ENCODE peak calls at places on chromosomes 11 and 22, in seven cellular contexts. Y is A549, I is ovary, S is transverse colon, E is tibial nerve, A is esophagus muscularis mucosa, M is suprapubic skin. W is an unnamed sample.

GRCh38 chr11:88174627-88175003 is 628 bp downstream of the RAB38 start:
- DNase-seq in Y (peak), I (peak), S (peak), E (peak), A (no peak), M (peak), W (peak)

GRCh38 chr22:24411256-24412004 is 16.0 kb upstream of the ADORA2A start:
- DNase-seq in Y (no peak), I (no peak), S (no peak), E (no peak), A (no peak), M (no peak), W (peak)

GRCh38 chr22:23176645-23177027 is 3.7 kb upstream of the BCR start:
- DNase-seq in Y (no peak), I (no peak), S (no peak), E (no peak), A (no peak), M (no peak), W (no peak)

GRCh38 chr11:66026017-66026529 is at the start of gene CATSPER1:
- DNase-seq in Y (no peak), I (no peak), S (no peak), E (no peak), A (no peak), M (no peak), W (no peak)

GRCh38 chr11:112882494-112883381 is 78.5 kb upstream of the NCAM1 start:
- DNase-seq in Y (no peak), I (no peak), S (no peak), E (no peak), A (no peak), M (no peak), W (peak)

GRCh38 chr11:24478718-24479117 is 18.1 kb upstream of the LUZP2 start:
- DNase-seq in Y (no peak), I (no peak), S (no peak), E (no peak), A (no peak), M (no peak), W (no peak)

GRCh38 chr11:122491486-122491885 is 164.0 kb upstream of the UBASH3B start:
- DNase-seq in Y (no peak), I (no peak), S (no peak), E (peak), A (no peak), M (no peak), W (no peak)

GRCh38 chr11:114785820-114786219 is 107.5 kb downstream of the NXPE2 start:
- DNase-seq in Y (no peak), I (no peak), S (no peak), E (no peak), A (no peak), M (no peak), W (no peak)

GRCh38 chr11:38169286-38169685 is 1571.2 kb upstream of the RAG2 start:
- DNase-seq in Y (no peak), I (no peak), S (no peak), E (no peak), A (no peak), M (no peak), W (no peak)

GRCh38 chr11:27319065-27319464 is 44.0 kb downstream of the CCDC34 start:
- DNase-seq in Y (peak), I (no peak), S (no peak), E (no peak), A (no peak), M (no peak), W (no peak)

GRCh38 chr22:41883400-41883799 is 31.5 kb downstream of the SHISA8 start:
- DNase-seq in Y (no peak), I (no peak), S (no peak), E (no peak), A (no peak), M (no peak), W (no peak)

GRCh38 chr22:46896166-46896565 is 133.7 kb downstream of the TBC1D22A start:
- DNase-seq in Y (no peak), I (no peak), S (no peak), E (no peak), A (no peak), M (no peak), W (no peak)

GRCh38 chr22:32395107-32395506 is 16.9 kb downstream of the RTCB start:
- DNase-seq in Y (no peak), I (no peak), S (no peak), E (no peak), A (no peak), M (no peak), W (no peak)

GRCh38 chr11:315051-315481 is 1.2 kb downstream of the IFITM1 start:
- DNase-seq in Y (no peak), I (no peak), S (no peak), E (no peak), A (no peak), M (no peak), W (no peak)

GRCh38 chr11:9506489-9507343 is 45.9 kb downstream of the ZNF143 start:
- DNase-seq in Y (peak), I (peak), S (peak), E (peak), A (peak), M (no peak), W (peak)

GRCh38 chr11:124882339-124883071 is 15.2 kb downstream of the ROBO4 start:
- DNase-seq in Y (no peak), I (peak), S (no peak), E (no peak), A (no peak), M (no peak), W (no peak)

GRCh38 chr22:25448435-25449051 is 115.9 kb upstream of the GRK3 start:
- DNase-seq in Y (no peak), I (no peak), S (no peak), E (no peak), A (no peak), M (no peak), W (no peak)

GRCh38 chr11:113168358-113168757 is 146.0 kb upstream of the TTC12 start:
- DNase-seq in Y (no peak), I (no peak), S (no peak), E (no peak), A (no peak), M (no peak), W (no peak)

GRCh38 chr11:64744544-64745218 is 739 bp upstream of the RASGRP2 start:
- DNase-seq in Y (no peak), I (no peak), S (no peak), E (no peak), A (no peak), M (no peak), W (no peak)

GRCh38 chr11:45920531-45921477 is 1.7 kb upstream of the LARGE2 start:
- DNase-seq in Y (no peak), I (no peak), S (no peak), E (no peak), A (no peak), M (no peak), W (no peak)

GRCh38 chr11:104534268-104534667 is 364.0 kb downstream of the CASP12 start:
- DNase-seq in Y (peak), I (no peak), S (no peak), E (no peak), A (no peak), M (no peak), W (no peak)

GRCh38 chr22:20645954-20646353 is 128.0 kb upstream of the SERPIND1 start:
- DNase-seq in Y (no peak), I (no peak), S (no peak), E (no peak), A (no peak), M (no peak), W (no peak)

GRCh38 chr11:119361056-119361787 is 14.7 kb upstream of the MFRP start:
- DNase-seq in Y (peak), I (peak), S (no peak), E (no peak), A (no peak), M (peak), W (no peak)

GRCh38 chr11:75352417-75353206 is 1.2 kb upstream of the ARRB1 start:
- DNase-seq in Y (no peak), I (no peak), S (peak), E (no peak), A (no peak), M (no peak), W (peak)

GRCh38 chr11:12810497-12810896 is 136.3 kb downstream of the TEAD1 start:
- DNase-seq in Y (no peak), I (no peak), S (no peak), E (no peak), A (no peak), M (no peak), W (no peak)

GRCh38 chr11:83292709-83293435 is 6.7 kb upstream of the CCDC90B start:
- DNase-seq in Y (peak), I (peak), S (no peak), E (peak), A (no peak), M (no peak), W (no peak)

GRCh38 chr11:47923667-47924066 is 56.7 kb upstream of the PTPRJ start:
- DNase-seq in Y (no peak), I (no peak), S (no peak), E (peak), A (no peak), M (no peak), W (peak)

GRCh38 chr22:29198240-29198639 is 7.5 kb upstream of the EMID1 start:
- DNase-seq in Y (no peak), I (no peak), S (no peak), E (no peak), A (no peak), M (no peak), W (no peak)

GRCh38 chr11:65432686-65433582 is 10.3 kb downstream of the NEAT1 start:
- DNase-seq in Y (peak), I (no peak), S (peak), E (no peak), A (no peak), M (no peak), W (no peak)

GRCh38 chr22:20750461-20751184 is 23.3 kb upstream of the SERPIND1 start:
- DNase-seq in Y (peak), I (peak), S (peak), E (peak), A (no peak), M (no peak), W (peak)

GRCh38 chr11:35907648-35908431 is 36.0 kb upstream of the LDLRAD3 start:
- DNase-seq in Y (peak), I (peak), S (no peak), E (peak), A (peak), M (peak), W (no peak)

GRCh38 chr11:111438846-111439520 is 59.9 kb upstream of the POU2AF1 start:
- DNase-seq in Y (no peak), I (no peak), S (peak), E (no peak), A (no peak), M (no peak), W (no peak)

DNA sequence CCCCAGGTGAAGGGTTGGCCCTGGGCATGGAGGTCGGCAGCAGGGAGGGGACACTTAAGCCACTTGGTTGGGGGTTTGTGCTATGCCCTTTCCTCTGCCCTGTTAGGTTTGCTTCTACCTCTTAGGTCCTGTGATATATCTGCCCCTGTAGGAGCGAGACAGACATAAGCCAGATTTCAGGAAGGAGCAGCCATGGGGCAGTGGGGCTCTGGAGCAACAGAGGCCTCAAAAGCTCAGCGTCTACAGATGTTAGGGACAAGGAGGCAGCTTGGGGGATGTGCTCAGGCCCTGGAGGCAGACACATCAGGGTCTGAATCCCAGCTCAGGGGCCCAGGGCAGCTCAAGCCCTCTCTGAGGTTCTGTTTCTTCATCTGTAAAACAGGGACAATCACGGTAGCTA is 27.2 kb upstream of the KCNQ1OT1 start:
- DNase-seq in Y (no peak), I (no peak), S (no peak), E (no peak), A (no peak), M (no peak), W (no peak)
- H3K27ac ChIP-seq in Y (no peak), I (no peak), S (no peak), E (peak), A (peak), M (no peak), W (no peak)

GRCh38 chr22:22169923-22170322 is 74.7 kb upstream of the VPREB1 start:
- DNase-seq in Y (no peak), I (no peak), S (no peak), E (no peak), A (no peak), M (no peak), W (no peak)
- TF ChIP-seq EP300 in Y (no peak), I (no peak), S (no peak), E (no peak), A (no peak), M (no peak), W (no peak)

DNA sequence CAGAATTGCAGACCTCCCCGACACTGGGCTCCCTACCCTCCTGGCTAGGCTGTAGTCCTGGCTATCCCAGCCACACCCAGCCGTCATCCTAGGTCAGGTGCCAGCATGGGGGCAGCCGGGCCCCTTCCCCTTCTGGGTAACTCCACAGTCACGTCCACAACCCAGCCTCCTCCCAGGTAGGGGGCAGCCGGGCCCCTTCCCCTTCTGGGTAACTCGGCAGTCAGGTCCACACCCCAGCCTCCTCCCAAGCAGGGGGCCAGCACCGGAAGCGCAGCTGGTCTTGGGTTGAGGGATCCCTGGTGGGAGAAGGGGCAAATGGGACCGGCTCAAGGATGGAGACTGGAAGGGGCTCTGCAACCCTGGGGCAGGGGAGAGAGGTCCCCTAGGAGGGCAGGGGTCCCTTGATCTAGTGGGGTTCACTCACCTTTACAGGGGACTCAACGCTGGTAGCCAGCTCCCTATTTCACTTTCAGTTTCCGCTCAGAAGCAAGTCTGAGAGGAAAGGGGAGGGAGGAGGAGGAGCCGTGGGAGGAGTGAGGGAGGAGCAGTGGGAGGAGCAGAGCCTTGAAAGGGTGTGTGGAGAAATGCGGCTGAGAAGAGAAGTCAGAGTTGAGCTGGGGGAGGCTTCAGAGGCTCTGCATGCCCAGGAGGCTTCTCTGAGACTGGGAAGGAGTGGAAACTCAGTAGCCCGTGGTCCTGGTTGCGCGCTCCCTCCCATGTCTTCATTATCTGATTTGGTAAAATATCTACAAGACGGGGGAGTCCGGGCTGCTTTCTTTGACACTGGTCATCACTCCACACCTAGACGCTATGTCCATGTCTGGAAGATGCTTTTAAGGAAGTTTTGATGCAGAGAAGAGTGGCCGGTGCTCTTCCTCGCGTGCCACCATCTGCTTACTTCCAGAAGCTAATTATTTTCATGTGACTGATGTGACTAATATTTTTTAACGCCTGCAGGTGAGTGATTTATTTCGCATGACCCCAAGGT is at the start of gene TRIM21:
- DNase-seq in Y (peak), I (peak), S (peak), E (peak), A (peak), M (peak), W (peak)
- TF ChIP-seq POLR2A in Y (no peak), I (peak), S (peak), E (no peak), A (no peak), M (peak), W (no peak)

GRCh38 chr11:34234086-34234740 is 123.6 kb downstream of the ABTB2 start:
- DNase-seq in Y (peak), I (no peak), S (peak), E (no peak), A (no peak), M (no peak), W (peak)
- H3K27ac ChIP-seq in Y (peak), I (no peak), S (peak), E (no peak), A (no peak), M (peak), W (peak)

GRCh38 chr11:85123752-85124231 is 503.4 kb downstream of the DLG2 start:
- DNase-seq in Y (peak), I (no peak), S (no peak), E (no peak), A (no peak), M (no peak), W (no peak)
- TF ChIP-seq EP300 in Y (no peak), I (no peak), S (no peak), E (no peak), A (no peak), M (no peak), W (no peak)

DNA sequence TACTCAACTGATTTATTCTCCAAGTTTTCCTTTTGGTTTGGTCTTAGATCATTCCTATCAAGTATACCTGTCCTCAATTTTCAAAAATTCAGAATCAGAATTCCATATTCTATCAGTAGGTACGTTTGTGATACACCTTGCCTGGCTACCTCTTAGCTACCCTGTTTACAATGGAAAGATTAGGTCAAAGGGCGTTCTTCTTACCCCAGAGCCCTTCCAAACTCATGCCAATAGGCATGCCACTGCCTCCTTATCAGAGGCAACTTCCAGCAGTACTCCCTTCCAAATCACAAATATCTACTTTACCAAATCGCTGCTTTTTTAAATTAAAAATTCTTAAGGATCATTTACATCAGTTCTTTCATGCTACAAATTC is 1.0 kb downstream of the PATL1 start:
- DNase-seq in Y (no peak), I (no peak), S (no peak), E (no peak), A (no peak), M (no peak), W (no peak)
- TF ChIP-seq POLR2A in Y (no peak), I (no peak), S (no peak), E (no peak), A (no peak), M (no peak), W (no peak)

W was measured in stomach.